ENCODE peak calls at places on chromosomes 5 and 9, in seven cellular contexts. T is fibroblast of lung; H is HCT116; X is tibial nerve; P is IMR-90; A is mammary epithelial cell; R is CD4-positive, alpha-beta memory T cell. N is an unnamed sample.

GRCh38 chr9:99051851-99052250 is 53.1 kb upstream of the TGFBR1 start:
- DNase-seq in T (peak; percentile 66), H (no peak), X (no peak), P (no peak), A (no peak), R (no peak), N (no peak)

GRCh38 chr5:112757468-112758208 is 20.0 kb downstream of the APC start:
- DNase-seq in T (peak; percentile 48), H (peak; percentile 48), X (no peak), P (peak; percentile 68), A (peak; percentile 34), R (peak; percentile 53), N (no peak)

GRCh38 chr5:65862384-65862783 is 64.0 kb upstream of the ERBIN start:
- DNase-seq in T (no peak), H (no peak), X (no peak), P (peak; percentile 8), A (no peak), R (no peak), N (no peak)

GRCh38 chr9:69476797-69477196 is 151.8 kb downstream of the ENTREP1 start:
- DNase-seq in T (no peak), H (no peak), X (no peak), P (no peak), A (no peak), R (no peak), N (no peak)

GRCh38 chr5:114237766-114238165 is 124.1 kb upstream of the KCNN2 start:
- DNase-seq in T (peak; percentile 93), H (peak; percentile 7), X (no peak), P (peak; percentile 99), A (peak; percentile 41), R (no peak), N (no peak)

GRCh38 chr9:134619456-134619982 is 22.1 kb upstream of the COL5A1 start:
- DNase-seq in T (no peak), H (no peak), X (peak; percentile 6), P (no peak), A (no peak), R (no peak), N (peak; percentile 30)

GRCh38 chr5:102545175-102545574 is 46.4 kb upstream of the SLCO6A1 start:
- DNase-seq in T (no peak), H (peak; percentile 27), X (no peak), P (no peak), A (no peak), R (no peak), N (no peak)

GRCh38 chr9:33813712-33814641 is 3.0 kb upstream of the UBE2R2 start:
- DNase-seq in T (peak; percentile 85), H (peak; percentile 73), X (no peak), P (peak; percentile 90), A (peak; percentile 93), R (peak; percentile 59), N (peak; percentile 85)

GRCh38 chr5:1733369-1733768 is 66.3 kb downstream of the MRPL36 start:
- DNase-seq in T (no peak), H (no peak), X (no peak), P (no peak), A (no peak), R (no peak), N (no peak)

GRCh38 chr5:167642779-167643517 is 648.5 kb upstream of the WWC1 start:
- DNase-seq in T (peak; percentile 99), H (no peak), X (no peak), P (peak; percentile 92), A (peak; percentile 83), R (no peak), N (peak; percentile 88)

GRCh38 chr9:97570899-97571298 is 62.3 kb downstream of the TSTD2 start:
- DNase-seq in T (no peak), H (no peak), X (no peak), P (no peak), A (no peak), R (no peak), N (no peak)

GRCh38 chr9:71001780-71002386 is 119.5 kb downstream of the TRPM3 start:
- DNase-seq in T (peak; percentile 33), H (peak; percentile 23), X (no peak), P (peak; percentile 25), A (peak; percentile 51), R (no peak), N (no peak)

GRCh38 chr9:5361326-5362005 is 21.8 kb upstream of the RLN1 start:
- DNase-seq in T (peak; percentile 32), H (no peak), X (no peak), P (no peak), A (no peak), R (no peak), N (no peak)

GRCh38 chr9:93193373-93193725 is 9.4 kb downstream of the WNK2 start:
- DNase-seq in T (no peak), H (no peak), X (no peak), P (no peak), A (peak; percentile 29), R (no peak), N (no peak)

GRCh38 chr9:99369327-99369722 is 147.2 kb downstream of the SEC61B start:
- DNase-seq in T (no peak), H (no peak), X (no peak), P (no peak), A (no peak), R (no peak), N (no peak)

GRCh38 chr9:70609542-70610286 is 195.3 kb upstream of the KLF9 start:
- DNase-seq in T (peak; percentile 96), H (no peak), X (peak; percentile 33), P (peak; percentile 98), A (peak; percentile 72), R (no peak), N (no peak)

GRCh38 chr9:6938447-6938846 is 180.7 kb downstream of the KDM4C start:
- DNase-seq in T (peak; percentile 97), H (no peak), X (no peak), P (peak; percentile 95), A (peak; percentile 70), R (no peak), N (peak; percentile 41)

GRCh38 chr5:61401726-61402125 is 69.7 kb downstream of the ZSWIM6 start:
- DNase-seq in T (peak; percentile 89), H (no peak), X (no peak), P (peak; percentile 69), A (peak; percentile 65), R (no peak), N (no peak)

GRCh38 chr9:134206317-134207300 is 42.2 kb upstream of the RNU6ATAC start:
- DNase-seq in T (no peak), H (no peak), X (no peak), P (no peak), A (no peak), R (no peak), N (no peak)

GRCh38 chr5:136004436-136004835 is 24.4 kb upstream of the TGFBI start:
- DNase-seq in T (peak; percentile 83), H (no peak), X (no peak), P (peak; percentile 97), A (peak; percentile 66), R (no peak), N (peak; percentile 34)

GRCh38 chr9:100167176-100167575 is 68.1 kb downstream of the INVS start:
- DNase-seq in T (peak; percentile 61), H (no peak), X (no peak), P (peak; percentile 26), A (peak; percentile 16), R (no peak), N (no peak)

GRCh38 chr5:179186801-179187200 is 126.6 kb downstream of the ZNF354C start:
- DNase-seq in T (no peak), H (no peak), X (no peak), P (no peak), A (no peak), R (no peak), N (no peak)

GRCh38 chr5:172795401-172795977 is 24.5 kb upstream of the DUSP1 start:
- DNase-seq in T (peak; percentile 96), H (no peak), X (peak; percentile 93), P (peak; percentile 99), A (no peak), R (no peak), N (peak; percentile 94)

GRCh38 chr5:174091006-174091578 is 45.6 kb downstream of the NSG2 start:
- DNase-seq in T (no peak), H (no peak), X (no peak), P (no peak), A (no peak), R (no peak), N (no peak)

GRCh38 chr9:99416007-99416406 is 193.9 kb downstream of the SEC61B start:
- DNase-seq in T (peak; percentile 32), H (no peak), X (no peak), P (peak; percentile 36), A (no peak), R (no peak), N (no peak)

GRCh38 chr5:15683332-15683731 is 183.4 kb downstream of the FBXL7 start:
- DNase-seq in T (no peak), H (no peak), X (no peak), P (peak; percentile 24), A (no peak), R (no peak), N (no peak)

GRCh38 chr5:159732220-159732619 is 184.1 kb upstream of the ADRA1B start:
- DNase-seq in T (peak; percentile 61), H (no peak), X (no peak), P (no peak), A (no peak), R (no peak), N (no peak)

DNA sequence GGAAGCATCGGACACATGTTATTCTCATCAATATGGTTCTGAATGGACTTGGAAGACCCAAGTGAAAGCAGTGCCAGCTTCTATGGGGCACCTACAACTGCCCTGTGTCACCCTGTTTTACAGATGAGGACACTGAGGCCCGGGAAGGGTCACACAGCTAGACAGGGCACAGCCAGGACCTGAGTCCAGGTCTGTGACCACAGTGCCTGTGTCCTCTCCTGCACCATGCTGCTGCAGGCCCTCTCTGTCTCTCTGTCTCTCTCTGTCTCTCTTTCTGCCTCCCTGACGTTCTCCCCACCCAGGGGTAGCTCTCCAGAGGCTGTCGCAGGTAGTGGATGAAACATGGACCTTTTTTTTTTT is 42.2 kb upstream of the NEK6 start:
- DNase-seq in T (no peak), H (no peak), X (no peak), P (no peak), A (no peak), R (no peak), N (no peak)
- H3K4me1 ChIP-seq in T (no peaks in the 10 kb centered on the region), H (peaks cover 16% of the 10 kb centered on the region), X (no peaks in the 10 kb centered on the region), P (peaks cover 11% of the 10 kb centered on the region), A (no peaks in the 10 kb centered on the region), R (peaks cover 59% of the 10 kb centered on the region), N (peaks cover 50% of the 10 kb centered on the region)

DNA sequence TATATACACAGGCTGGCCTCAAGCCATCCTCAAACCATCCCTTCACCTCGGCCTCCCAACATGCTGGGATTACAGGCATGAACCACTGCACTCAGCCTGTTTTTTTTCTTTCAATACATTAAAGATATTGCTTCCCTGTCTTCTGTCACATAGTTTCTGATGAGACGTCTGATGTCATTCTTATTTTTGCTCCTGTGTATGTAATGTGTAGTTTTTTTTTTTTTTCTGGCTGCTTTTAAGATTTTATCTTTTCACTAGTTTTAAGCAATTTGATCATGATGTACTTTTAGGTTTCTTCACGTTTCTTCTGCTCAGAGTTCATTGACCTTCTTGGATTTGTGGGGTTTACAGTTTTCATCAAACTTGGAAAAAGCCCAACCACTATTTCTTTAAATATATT is 11.3 kb upstream of the RGS3 start:
- DNase-seq in T (no peak), H (no peak), X (no peak), P (no peak), A (no peak), R (no peak), N (no peak)
- H3K27ac ChIP-seq in T (no peak overlapping the region), H (no peak overlapping the region), X (no peak overlapping the region), P (no peak overlapping the region), A (no peak overlapping the region), R (no peak overlapping the region), N (no peak overlapping the region)

GRCh38 chr5:100654895-100655294 is 119.7 kb downstream of the FAM174A start:
- DNase-seq in T (no peak), H (no peak), X (no peak), P (no peak), A (no peak), R (no peak), N (no peak)
- H3K27me3 ChIP-seq in T (no peaks in the 10 kb centered on the region), H (no peaks in the 10 kb centered on the region), X (no peaks in the 10 kb centered on the region), P (no peaks in the 10 kb centered on the region), A (no peaks in the 10 kb centered on the region), R (no peaks in the 10 kb centered on the region), N (no peaks in the 10 kb centered on the region)

GRCh38 chr5:10582512-10582897 is 18.6 kb downstream of the ANKRD33B start:
- DNase-seq in T (no peak), H (no peak), X (no peak), P (no peak), A (no peak), R (no peak), N (no peak)
- H3K4me1 ChIP-seq in T (no peaks in the 10 kb centered on the region), H (peaks cover 41% of the 10 kb centered on the region), X (no peaks in the 10 kb centered on the region), P (peaks cover 12% of the 10 kb centered on the region), A (peaks cover 8% of the 10 kb centered on the region), R (peaks cover 22% of the 10 kb centered on the region), N (peaks cover 39% of the 10 kb centered on the region)